ENCODE peak calls at places on chromosomes 4 and X, in nine cellular contexts. V, A, E, M, Z, S, I, K and R are unnamed samples.

GRCh38 chrX:15055146-15055930 is 182.1 kb downstream of the MOSPD2 start:
- DNase-seq in A (no peak), Z (no peak), E (no peak), S (no peak), V (no peak), M (no peak), I (no peak), K (no peak), R (no peak)

GRCh38 chr4:138981930-138982390 is 33.6 kb upstream of the NOCT start:
- DNase-seq in I (no peak), Z (no peak), M (peak; percentile 35), S (peak; percentile 93), K (peak; percentile 13), V (no peak), E (no peak), A (no peak), R (no peak)

GRCh38 chr4:89336818-89337395 is 29.3 kb upstream of the GPRIN3 start:
- DNase-seq in Z (no peak), I (no peak), M (no peak), V (no peak), S (no peak), E (no peak), A (no peak), K (no peak), R (no peak)

GRCh38 chrX:44400588-44400987 is 57.1 kb upstream of the EFHC2 start:
- DNase-seq in S (peak; percentile 3), V (no peak), E (peak; percentile 64), M (no peak), I (peak; percentile 69), A (no peak), Z (no peak), K (no peak), R (no peak)

GRCh38 chrX:64394874-64395567 is at the start of gene MTMR8:
- DNase-seq in M (no peak), I (no peak), V (peak; percentile 75), A (peak; percentile 77), E (peak; percentile 41), K (peak; percentile 83), S (peak; percentile 1), Z (peak; percentile 90), R (no peak)

GRCh38 chr4:663438-664428 is 10.3 kb downstream of the ATP5ME start:
- DNase-seq in I (no peak), E (no peak), S (no peak), Z (peak; percentile 95), K (peak; percentile 71), M (no peak), A (peak; percentile 53), V (peak; percentile 95), R (no peak)

GRCh38 chrX:31603411-31604120 is 531.7 kb upstream of the FTHL17 start:
- DNase-seq in S (peak; percentile 19), V (no peak), A (no peak), E (no peak), K (no peak), I (no peak), M (no peak), Z (no peak), R (no peak)

GRCh38 chr4:130851107-130851506 is 1755.2 kb downstream of the C4orf33 start:
- DNase-seq in Z (no peak), I (no peak), M (no peak), K (no peak), E (no peak), A (no peak), S (no peak), V (no peak), R (no peak)

GRCh38 chr4:43325220-43325967 is 432.9 kb downstream of the GRXCR1 start:
- DNase-seq in M (no peak), I (no peak), A (no peak), Z (no peak), V (no peak), S (no peak), E (no peak), K (no peak), R (no peak)

GRCh38 chr4:1232661-1233621 is 16.0 kb downstream of the CTBP1 start:
- DNase-seq in E (no peak), V (peak; percentile 96), K (no peak), I (no peak), M (no peak), A (no peak), S (peak; percentile 92), Z (peak; percentile 77), R (no peak)

GRCh38 chr4:6115746-6116586 is 84.4 kb downstream of the JAKMIP1 start:
- DNase-seq in S (no peak), Z (no peak), K (no peak), A (peak; percentile 24), I (no peak), E (no peak), V (no peak), M (no peak), R (no peak)

GRCh38 chr4:142274137-142274536 is 572.0 kb downstream of the INPP4B start:
- DNase-seq in I (no peak), S (no peak), M (no peak), E (no peak), K (no peak), V (no peak), A (no peak), Z (no peak), R (no peak)

GRCh38 chr4:100816646-100817045 is 298.8 kb upstream of the EMCN start:
- DNase-seq in Z (no peak), V (no peak), I (no peak), A (no peak), M (no peak), K (no peak), S (no peak), E (no peak), R (no peak)

GRCh38 chrX:33211356-33212254 is at the start of gene DMD:
- DNase-seq in K (peak; percentile 20), M (peak; percentile 1), E (no peak), A (no peak), V (no peak), S (peak; percentile 88), I (no peak), Z (no peak), R (no peak)

GRCh38 chrX:33210156-33210555 is 1.2 kb downstream of the DMD start:
- DNase-seq in V (no peak), Z (no peak), M (no peak), A (no peak), I (no peak), S (no peak), K (no peak), E (no peak), R (no peak)

GRCh38 chrX:33204889-33205288 is 6.5 kb downstream of the DMD start:
- DNase-seq in M (no peak), I (no peak), S (no peak), Z (no peak), A (no peak), E (no peak), K (no peak), V (no peak), R (no peak)

GRCh38 chrX:33205321-33205720 is 6.0 kb downstream of the DMD start:
- DNase-seq in K (no peak), E (no peak), M (no peak), S (no peak), V (no peak), A (no peak), I (no peak), Z (no peak), R (no peak)

DNA sequence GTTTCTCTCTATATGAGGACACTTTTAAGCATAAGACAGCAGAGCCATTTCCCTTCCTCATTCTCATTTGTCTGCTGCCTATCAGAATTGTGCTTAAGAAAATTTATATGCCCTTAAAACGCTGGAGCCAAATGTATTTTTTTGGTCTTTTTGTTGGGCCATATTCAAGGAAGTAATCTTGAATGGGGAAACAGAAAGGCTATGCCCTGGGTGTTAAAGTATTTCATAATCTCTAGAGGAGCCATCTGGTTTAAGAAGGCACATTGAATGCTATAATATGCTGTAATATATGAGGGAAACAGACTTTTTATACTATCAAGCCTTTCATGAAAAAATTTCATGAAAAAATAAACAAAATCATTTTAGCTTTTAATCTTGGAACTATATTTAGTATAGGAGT is 4.3 kb downstream of the DMD start:
- DNase-seq in A (no peak), E (no peak), I (no peak), K (no peak), V (no peak), Z (no peak), S (peak; percentile 47), M (no peak), R (no peak)
- TF ChIP-seq POLR2AphosphoS5 in A (no peak), E (no peak), I (no peak), K (no peak), V (no peak), Z (no peak), S (no peak), M (no peak), R (no peak)

GRCh38 chrX:1207496-1208025 is 4.9 kb downstream of the CRLF2 start:
- DNase-seq in A (no peak), M (no peak), E (no peak), K (no peak), V (no peak), S (no peak), Z (peak; percentile 32), I (no peak), R (no peak)
- H3K4me3 ChIP-seq in A (no peak overlapping the region), M (no peak overlapping the region), E (no peak overlapping the region), K (no peak overlapping the region), V (no peak overlapping the region), S (no peak overlapping the region), Z (no peak overlapping the region), I (peak overlapping the region; percentile 40), R (no peak overlapping the region)

DNA sequence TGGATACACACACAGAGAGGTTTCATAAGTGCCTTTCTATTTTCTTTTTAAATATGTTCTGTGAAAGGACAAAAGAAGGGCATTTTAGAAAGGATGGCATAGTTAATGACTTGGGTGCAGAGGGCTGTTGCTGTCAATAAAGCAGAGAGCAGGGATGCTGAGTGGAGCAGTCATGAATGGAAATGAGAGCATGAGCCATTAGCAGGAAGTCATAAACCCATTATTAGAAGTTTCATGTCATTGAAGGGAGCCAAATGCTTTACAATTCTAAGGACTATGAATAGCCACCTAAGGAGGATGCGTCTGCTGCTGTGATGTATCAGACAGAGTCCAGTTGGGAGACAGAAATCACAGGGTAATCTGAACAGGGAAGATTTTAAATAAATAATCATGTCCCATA is 47.7 kb upstream of the WDR19 start:
- DNase-seq in M (no peak), E (no peak), Z (no peak), I (no peak), S (peak; percentile 16), V (peak; percentile 10), A (no peak), K (no peak), R (no peak)
- TF ChIP-seq POLR2AphosphoS5 in M (no peak), E (no peak), Z (no peak), I (no peak), S (no peak), V (no peak), A (no peak), K (no peak), R (no peak)

DNA sequence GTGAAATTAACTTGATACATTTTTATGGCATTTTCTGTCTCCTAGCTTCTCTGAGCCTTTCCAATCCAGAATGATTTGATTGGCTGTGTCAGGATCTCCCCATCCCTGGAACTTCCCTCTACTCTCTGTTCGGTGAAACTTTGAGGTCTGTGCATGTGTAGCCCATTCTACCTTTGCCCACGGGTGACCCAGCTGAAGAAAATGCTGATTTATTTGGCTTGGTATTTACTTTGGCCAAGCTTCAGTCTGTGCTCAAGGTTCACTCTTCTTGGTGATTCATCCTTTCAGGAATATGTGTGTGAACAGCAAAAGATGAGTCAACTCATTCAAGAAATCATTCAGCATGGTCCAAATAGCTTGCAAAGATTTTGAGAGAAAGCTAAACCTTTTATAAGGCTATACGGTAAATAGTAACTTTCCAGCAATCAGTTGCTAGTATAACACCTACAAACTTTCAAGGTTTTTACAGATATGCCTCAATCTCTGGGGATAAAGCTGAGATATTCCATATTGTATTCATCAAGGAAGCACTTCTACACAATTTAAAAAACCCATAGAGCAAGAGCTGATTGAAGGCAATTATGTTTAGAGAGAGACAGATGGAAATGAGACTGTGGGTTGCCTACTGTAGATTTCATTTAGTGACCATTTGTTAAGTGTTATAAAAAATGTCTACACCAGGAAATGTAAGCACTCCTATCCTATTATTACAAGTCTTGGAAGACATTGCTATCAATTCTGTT is 233.9 kb upstream of the CXXC4 start:
- DNase-seq in S (no peak), K (no peak), E (peak; percentile 83), V (no peak), A (no peak), Z (no peak), M (peak; percentile 85), I (peak; percentile 79), R (no peak)
- H3K4me3 ChIP-seq in S (no peak overlapping the region), K (no peak overlapping the region), E (no peak overlapping the region), V (no peak overlapping the region), A (no peak overlapping the region), Z (no peak overlapping the region), M (no peak overlapping the region), I (no peak overlapping the region), R (no peak overlapping the region)